ENCODE peak calls at places on chromosomes 3 and 15, in ten cellular contexts. One of them, this sample, is unnamed.

GRCh38 chr15:56732135-56732880 is 1.0 kb downstream of the ZNF280D start:
- DNase-seq in GM12865: peak
- DNase-seq in pancreas: no peak
- DNase-seq in suprapubic skin: no peak
- DNase-seq in stomach: no peak
- DNase-seq in thoracic aorta: no peak
- DNase-seq in A549: peak
- DNase-seq in tibial nerve: no peak
- DNase-seq in K562: no peak
- DNase-seq in fibroblast of pulmonary artery: peak
- DNase-seq in this sample: no peak

GRCh38 chr3:146382386-146382785 is 87.0 kb downstream of the PLSCR2 start:
- DNase-seq in GM12865: no peak
- DNase-seq in pancreas: no peak
- DNase-seq in suprapubic skin: no peak
- DNase-seq in stomach: no peak
- DNase-seq in thoracic aorta: no peak
- DNase-seq in A549: peak
- DNase-seq in tibial nerve: no peak
- DNase-seq in K562: no peak
- DNase-seq in fibroblast of pulmonary artery: peak
- DNase-seq in this sample: no peak

GRCh38 chr15:80929689-80930088 is 59.9 kb downstream of the MESD start:
- DNase-seq in GM12865: no peak
- DNase-seq in pancreas: no peak
- DNase-seq in suprapubic skin: no peak
- DNase-seq in stomach: no peak
- DNase-seq in thoracic aorta: no peak
- DNase-seq in A549: no peak
- DNase-seq in tibial nerve: no peak
- DNase-seq in K562: peak
- DNase-seq in fibroblast of pulmonary artery: no peak
- DNase-seq in this sample: no peak

GRCh38 chr3:105140899-105141367 is 225.8 kb upstream of the ALCAM start:
- DNase-seq in GM12865: peak
- DNase-seq in pancreas: no peak
- DNase-seq in suprapubic skin: no peak
- DNase-seq in stomach: no peak
- DNase-seq in thoracic aorta: no peak
- DNase-seq in A549: no peak
- DNase-seq in tibial nerve: no peak
- DNase-seq in K562: no peak
- DNase-seq in fibroblast of pulmonary artery: peak
- DNase-seq in this sample: no peak

GRCh38 chr3:100630664-100631063 is 21.3 kb downstream of the ADGRG7 start:
- DNase-seq in GM12865: no peak
- DNase-seq in pancreas: no peak
- DNase-seq in suprapubic skin: no peak
- DNase-seq in stomach: no peak
- DNase-seq in thoracic aorta: no peak
- DNase-seq in A549: no peak
- DNase-seq in tibial nerve: no peak
- DNase-seq in K562: no peak
- DNase-seq in fibroblast of pulmonary artery: no peak
- DNase-seq in this sample: no peak

GRCh38 chr3:100868894-100869293 is 124.3 kb downstream of the ABI3BP start:
- DNase-seq in GM12865: no peak
- DNase-seq in pancreas: no peak
- DNase-seq in suprapubic skin: no peak
- DNase-seq in stomach: no peak
- DNase-seq in thoracic aorta: no peak
- DNase-seq in A549: no peak
- DNase-seq in tibial nerve: no peak
- DNase-seq in K562: no peak
- DNase-seq in fibroblast of pulmonary artery: no peak
- DNase-seq in this sample: no peak

GRCh38 chr3:189277711-189278110 is 105.9 kb downstream of the TPRG1 start:
- DNase-seq in GM12865: peak
- DNase-seq in pancreas: no peak
- DNase-seq in suprapubic skin: no peak
- DNase-seq in stomach: no peak
- DNase-seq in thoracic aorta: no peak
- DNase-seq in A549: no peak
- DNase-seq in tibial nerve: no peak
- DNase-seq in K562: no peak
- DNase-seq in fibroblast of pulmonary artery: peak
- DNase-seq in this sample: no peak

GRCh38 chr3:12750223-12750622 is 8.8 kb downstream of the TMEM40 start:
- DNase-seq in GM12865: peak
- DNase-seq in pancreas: peak
- DNase-seq in suprapubic skin: no peak
- DNase-seq in stomach: peak
- DNase-seq in thoracic aorta: no peak
- DNase-seq in A549: no peak
- DNase-seq in tibial nerve: no peak
- DNase-seq in K562: peak
- DNase-seq in fibroblast of pulmonary artery: peak
- DNase-seq in this sample: no peak

GRCh38 chr3:172213765-172214358 is 174.5 kb downstream of the FNDC3B start:
- DNase-seq in GM12865: peak
- DNase-seq in pancreas: no peak
- DNase-seq in suprapubic skin: no peak
- DNase-seq in stomach: no peak
- DNase-seq in thoracic aorta: no peak
- DNase-seq in A549: no peak
- DNase-seq in tibial nerve: no peak
- DNase-seq in K562: no peak
- DNase-seq in fibroblast of pulmonary artery: no peak
- DNase-seq in this sample: no peak

GRCh38 chr3:100075731-100076543 is 38.4 kb downstream of the FILIP1L start:
- DNase-seq in GM12865: no peak
- DNase-seq in pancreas: no peak
- DNase-seq in suprapubic skin: no peak
- DNase-seq in stomach: no peak
- DNase-seq in thoracic aorta: no peak
- DNase-seq in A549: no peak
- DNase-seq in tibial nerve: no peak
- DNase-seq in K562: peak
- DNase-seq in fibroblast of pulmonary artery: no peak
- DNase-seq in this sample: no peak

GRCh38 chr15:22811640-22812039 is 25.2 kb downstream of the NIPA1 start:
- DNase-seq in GM12865: no peak
- DNase-seq in pancreas: peak
- DNase-seq in suprapubic skin: no peak
- DNase-seq in stomach: peak
- DNase-seq in thoracic aorta: no peak
- DNase-seq in A549: peak
- DNase-seq in tibial nerve: no peak
- DNase-seq in K562: no peak
- DNase-seq in fibroblast of pulmonary artery: peak
- DNase-seq in this sample: no peak

GRCh38 chr3:184769771-184770170 is 42.2 kb upstream of the VPS8 start:
- DNase-seq in GM12865: no peak
- DNase-seq in pancreas: no peak
- DNase-seq in suprapubic skin: no peak
- DNase-seq in stomach: no peak
- DNase-seq in thoracic aorta: no peak
- DNase-seq in A549: no peak
- DNase-seq in tibial nerve: no peak
- DNase-seq in K562: no peak
- DNase-seq in fibroblast of pulmonary artery: no peak
- DNase-seq in this sample: no peak

GRCh38 chr3:117788086-117788485 is 1078.5 kb downstream of the TUSC7 start:
- DNase-seq in GM12865: no peak
- DNase-seq in pancreas: no peak
- DNase-seq in suprapubic skin: no peak
- DNase-seq in stomach: peak
- DNase-seq in thoracic aorta: no peak
- DNase-seq in A549: no peak
- DNase-seq in tibial nerve: no peak
- DNase-seq in K562: no peak
- DNase-seq in fibroblast of pulmonary artery: peak
- DNase-seq in this sample: no peak

GRCh38 chr3:57130426-57131209 is 34.5 kb downstream of the IL17RD start:
- DNase-seq in GM12865: peak
- DNase-seq in pancreas: no peak
- DNase-seq in suprapubic skin: no peak
- DNase-seq in stomach: no peak
- DNase-seq in thoracic aorta: no peak
- DNase-seq in A549: no peak
- DNase-seq in tibial nerve: peak
- DNase-seq in K562: no peak
- DNase-seq in fibroblast of pulmonary artery: no peak
- DNase-seq in this sample: no peak

GRCh38 chr15:69160976-69161877 is 792 bp downstream of the GLCE start:
- DNase-seq in GM12865: peak
- DNase-seq in pancreas: peak
- DNase-seq in suprapubic skin: peak
- DNase-seq in stomach: peak
- DNase-seq in thoracic aorta: no peak
- DNase-seq in A549: peak
- DNase-seq in tibial nerve: no peak
- DNase-seq in K562: peak
- DNase-seq in fibroblast of pulmonary artery: peak
- DNase-seq in this sample: no peak

GRCh38 chr3:190644766-190645165 is 130.9 kb downstream of the IL1RAP start:
- DNase-seq in GM12865: no peak
- DNase-seq in pancreas: no peak
- DNase-seq in suprapubic skin: no peak
- DNase-seq in stomach: no peak
- DNase-seq in thoracic aorta: no peak
- DNase-seq in A549: no peak
- DNase-seq in tibial nerve: no peak
- DNase-seq in K562: no peak
- DNase-seq in fibroblast of pulmonary artery: peak
- DNase-seq in this sample: no peak

GRCh38 chr3:142863010-142863787 is 25.7 kb downstream of the PCOLCE2 start:
- DNase-seq in GM12865: no peak
- DNase-seq in pancreas: no peak
- DNase-seq in suprapubic skin: no peak
- DNase-seq in stomach: no peak
- DNase-seq in thoracic aorta: no peak
- DNase-seq in A549: no peak
- DNase-seq in tibial nerve: no peak
- DNase-seq in K562: no peak
- DNase-seq in fibroblast of pulmonary artery: no peak
- DNase-seq in this sample: no peak
- H3K4me3 ChIP-seq in GM12865: no peak
- H3K4me3 ChIP-seq in pancreas: no peak
- H3K4me3 ChIP-seq in suprapubic skin: no peak
- H3K4me3 ChIP-seq in stomach: no peak
- H3K4me3 ChIP-seq in thoracic aorta: no peak
- H3K4me3 ChIP-seq in A549: no peak
- H3K4me3 ChIP-seq in tibial nerve: no peak
- H3K4me3 ChIP-seq in K562: no peak
- H3K4me3 ChIP-seq in fibroblast of pulmonary artery: no peak
- H3K4me3 ChIP-seq in this sample: no peak

GRCh38 chr3:47239929-47240328 is 42.7 kb downstream of the KIF9 start:
- DNase-seq in GM12865: no peak
- DNase-seq in pancreas: peak
- DNase-seq in suprapubic skin: no peak
- DNase-seq in stomach: no peak
- DNase-seq in thoracic aorta: no peak
- DNase-seq in A549: no peak
- DNase-seq in tibial nerve: no peak
- DNase-seq in K562: no peak
- DNase-seq in fibroblast of pulmonary artery: no peak
- DNase-seq in this sample: no peak
- TF ChIP-seq CTCF in GM12865: no peak
- TF ChIP-seq CTCF in pancreas: no peak
- TF ChIP-seq CTCF in suprapubic skin: no peak
- TF ChIP-seq CTCF in stomach: no peak
- TF ChIP-seq CTCF in thoracic aorta: no peak
- TF ChIP-seq CTCF in A549: no peak
- TF ChIP-seq CTCF in tibial nerve: no peak
- TF ChIP-seq CTCF in K562: no peak
- TF ChIP-seq CTCF in fibroblast of pulmonary artery: no peak
- TF ChIP-seq CTCF in this sample: no peak

DNA sequence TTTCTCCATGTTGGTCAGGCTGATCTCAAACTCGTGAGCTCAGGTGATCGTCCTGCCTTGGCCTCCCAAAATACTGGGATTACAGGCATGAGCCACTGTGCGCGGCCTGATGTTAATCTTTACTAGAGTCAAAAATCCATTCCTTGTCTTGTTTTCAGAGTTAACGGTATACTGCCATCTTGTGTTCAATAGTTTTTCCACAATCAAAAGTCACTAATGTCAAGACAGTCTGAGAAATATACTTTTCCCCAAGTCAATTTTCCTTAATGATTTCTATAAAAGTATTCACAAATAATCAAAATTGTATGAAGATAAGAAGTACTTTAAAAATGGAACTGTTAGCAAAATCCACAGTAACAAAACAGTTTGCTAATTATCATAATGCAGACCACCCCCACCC is 8.5 kb downstream of the CRBN start:
- DNase-seq in GM12865: peak
- DNase-seq in pancreas: no peak
- DNase-seq in suprapubic skin: no peak
- DNase-seq in stomach: no peak
- DNase-seq in thoracic aorta: no peak
- DNase-seq in A549: peak
- DNase-seq in tibial nerve: no peak
- DNase-seq in K562: no peak
- DNase-seq in fibroblast of pulmonary artery: peak
- DNase-seq in this sample: no peak
- H3K4me3 ChIP-seq in GM12865: no peak
- H3K4me3 ChIP-seq in pancreas: no peak
- H3K4me3 ChIP-seq in suprapubic skin: no peak
- H3K4me3 ChIP-seq in stomach: no peak
- H3K4me3 ChIP-seq in thoracic aorta: no peak
- H3K4me3 ChIP-seq in A549: no peak
- H3K4me3 ChIP-seq in tibial nerve: no peak
- H3K4me3 ChIP-seq in K562: no peak
- H3K4me3 ChIP-seq in fibroblast of pulmonary artery: no peak
- H3K4me3 ChIP-seq in this sample: no peak

GRCh38 chr3:152849996-152850578 is 15.2 kb downstream of the P2RY1 start:
- DNase-seq in GM12865: no peak
- DNase-seq in pancreas: no peak
- DNase-seq in suprapubic skin: no peak
- DNase-seq in stomach: no peak
- DNase-seq in thoracic aorta: no peak
- DNase-seq in A549: no peak
- DNase-seq in tibial nerve: no peak
- DNase-seq in K562: no peak
- DNase-seq in fibroblast of pulmonary artery: no peak
- DNase-seq in this sample: no peak
- TF ChIP-seq CTCF in GM12865: no peak
- TF ChIP-seq CTCF in pancreas: no peak
- TF ChIP-seq CTCF in suprapubic skin: no peak
- TF ChIP-seq CTCF in stomach: no peak
- TF ChIP-seq CTCF in thoracic aorta: no peak
- TF ChIP-seq CTCF in A549: no peak
- TF ChIP-seq CTCF in tibial nerve: no peak
- TF ChIP-seq CTCF in K562: no peak
- TF ChIP-seq CTCF in fibroblast of pulmonary artery: no peak
- TF ChIP-seq CTCF in this sample: no peak

GRCh38 chr3:18223591-18224338 is 201.4 kb downstream of the SATB1 start:
- DNase-seq in GM12865: peak
- DNase-seq in pancreas: no peak
- DNase-seq in suprapubic skin: no peak
- DNase-seq in stomach: no peak
- DNase-seq in thoracic aorta: no peak
- DNase-seq in A549: no peak
- DNase-seq in tibial nerve: no peak
- DNase-seq in K562: no peak
- DNase-seq in fibroblast of pulmonary artery: no peak
- DNase-seq in this sample: peak
- H3K4me3 ChIP-seq in GM12865: no peak
- H3K4me3 ChIP-seq in pancreas: no peak
- H3K4me3 ChIP-seq in suprapubic skin: no peak
- H3K4me3 ChIP-seq in stomach: no peak
- H3K4me3 ChIP-seq in thoracic aorta: no peak
- H3K4me3 ChIP-seq in A549: no peak
- H3K4me3 ChIP-seq in tibial nerve: no peak
- H3K4me3 ChIP-seq in K562: no peak
- H3K4me3 ChIP-seq in fibroblast of pulmonary artery: no peak
- H3K4me3 ChIP-seq in this sample: no peak